ENCODE peak calls at places on chromosomes 12 and 14, in nine cellular contexts. Z is mesenchymal stem cell, J is brain microvascular endothelial cell, P is adrenal gland, T is mammary epithelial cell, G is HCT116, V is colonic mucosa, B is dorsolateral prefrontal cortex, U is tibial artery. O is an unnamed sample.

GRCh38 chr14:23114120-23114458 is 5.0 kb downstream of the CEBPE start:
- DNase-seq in Z (no peak), J (no peak), P (no peak), T (no peak), G (no peak), V (no peak), B (no peak), U (no peak), O (no peak)

GRCh38 chr12:57896139-57896436 is 45.3 kb upstream of the ATP23 start:
- DNase-seq in Z (peak; percentile 39), J (no peak), P (no peak), T (no peak), G (no peak), V (peak; percentile 31), B (no peak), U (no peak), O (no peak)

GRCh38 chr14:76701436-76701835 is 59.8 kb upstream of the VASH1 start:
- DNase-seq in Z (no peak), J (no peak), P (no peak), T (no peak), G (no peak), V (no peak), B (no peak), U (no peak), O (no peak)

GRCh38 chr12:127998936-127999467 is 268.0 kb upstream of the TMEM132C start:
- DNase-seq in Z (no peak), J (peak; percentile 38), P (peak; percentile 40), T (no peak), G (no peak), V (no peak), B (no peak), U (no peak), O (no peak)

GRCh38 chr12:111457071-111457470 is 51.3 kb downstream of the SH2B3 start:
- DNase-seq in Z (no peak), J (no peak), P (no peak), T (no peak), G (no peak), V (no peak), B (no peak), U (no peak), O (no peak)

GRCh38 chr14:74474376-74474775 is 18.7 kb downstream of the NPC2 start:
- DNase-seq in Z (no peak), J (no peak), P (no peak), T (no peak), G (no peak), V (no peak), B (no peak), U (peak; percentile 37), O (no peak)

GRCh38 chr12:60162988-60163720 is 567.3 kb downstream of the SLC16A7 start:
- DNase-seq in Z (no peak), J (no peak), P (no peak), T (no peak), G (no peak), V (no peak), B (no peak), U (no peak), O (no peak)

GRCh38 chr14:50288146-50288545 is 23.9 kb downstream of the L2HGDH start:
- DNase-seq in Z (no peak), J (no peak), P (no peak), T (no peak), G (no peak), V (no peak), B (no peak), U (no peak), O (no peak)

GRCh38 chr12:89693639-89694202 is 14.9 kb downstream of the ATP2B1 start:
- DNase-seq in Z (no peak), J (no peak), P (no peak), T (no peak), G (no peak), V (no peak), B (no peak), U (no peak), O (no peak)

GRCh38 chr12:19744760-19745218 is 305.5 kb downstream of the AEBP2 start:
- DNase-seq in Z (peak; percentile 87), J (peak; percentile 32), P (no peak), T (no peak), G (no peak), V (no peak), B (no peak), U (no peak), O (no peak)

GRCh38 chr14:101520621-101521305 is 40.5 kb upstream of the DIO3 start:
- DNase-seq in Z (no peak), J (no peak), P (peak; percentile 42), T (no peak), G (no peak), V (no peak), B (no peak), U (peak; percentile 71), O (no peak)

GRCh38 chr14:68788275-68789001 is 4.4 kb downstream of the ZFP36L1 start:
- DNase-seq in Z (peak; percentile 35), J (no peak), P (no peak), T (no peak), G (no peak), V (no peak), B (no peak), U (no peak), O (no peak)
- H3K27ac ChIP-seq in Z (peak overlapping the region; percentile 97), J (no peak overlapping the region), P (peak overlapping the region; percentile 11), T (peak overlapping the region; percentile 98), G (peak overlapping the region; percentile 99), V (peak overlapping the region; percentile 100), B (peak overlapping the region; percentile 87), U (peak overlapping the region; percentile 100), O (peak overlapping the region; percentile 100)

GRCh38 chr14:99545574-99545973 is 58.4 kb downstream of the CCDC85C start:
- DNase-seq in Z (no peak), J (no peak), P (no peak), T (no peak), G (no peak), V (no peak), B (no peak), U (no peak), O (no peak)
- H3K27ac ChIP-seq in Z (no peak overlapping the region), J (no peak overlapping the region), P (no peak overlapping the region), T (no peak overlapping the region), G (no peak overlapping the region), V (no peak overlapping the region), B (no peak overlapping the region), U (no peak overlapping the region), O (no peak overlapping the region)

GRCh38 chr14:90827919-90828610 is 11.8 kb upstream of the TTC7B start:
- DNase-seq in Z (peak; percentile 87), J (peak; percentile 85), P (peak; percentile 94), T (peak; percentile 80), G (peak; percentile 73), V (peak; percentile 95), B (peak; percentile 98), U (peak; percentile 92), O (peak; percentile 96)
- H3K27ac ChIP-seq in Z (no peak overlapping the region), J (no peak overlapping the region), P (peak overlapping the region; percentile 64), T (no peak overlapping the region), G (no peak overlapping the region), V (peak overlapping the region; percentile 72), B (peak overlapping the region; percentile 90), U (peak overlapping the region; percentile 71), O (peak overlapping the region; percentile 85)

GRCh38 chr12:21337453-21337852 is 2.7 kb upstream of the SLCO1A2 start:
- DNase-seq in Z (no peak), J (no peak), P (no peak), T (no peak), G (no peak), V (no peak), B (no peak), U (no peak), O (no peak)

GRCh38 chr12:21334771-21335325 is at the start of gene SLCO1A2:
- DNase-seq in Z (no peak), J (no peak), P (no peak), T (no peak), G (no peak), V (no peak), B (no peak), U (no peak), O (no peak)

GRCh38 chr12:21336656-21337055 is 1.9 kb upstream of the SLCO1A2 start:
- DNase-seq in Z (no peak), J (no peak), P (no peak), T (no peak), G (no peak), V (no peak), B (peak; percentile 11), U (no peak), O (no peak)

GRCh38 chr12:21340406-21340805 is 5.7 kb upstream of the SLCO1A2 start:
- DNase-seq in Z (no peak), J (no peak), P (no peak), T (no peak), G (no peak), V (no peak), B (no peak), U (no peak), O (no peak)

GRCh38 chr12:21337959-21338704 is 3.4 kb upstream of the SLCO1A2 start:
- DNase-seq in Z (no peak), J (no peak), P (no peak), T (no peak), G (no peak), V (no peak), B (peak; percentile 65), U (no peak), O (no peak)
- H3K27ac ChIP-seq in Z (no peak overlapping the region), J (no peak overlapping the region), P (no peak overlapping the region), T (no peak overlapping the region), G (no peak overlapping the region), V (no peak overlapping the region), B (peak overlapping the region; percentile 92), U (no peak overlapping the region), O (no peak overlapping the region)

DNA sequence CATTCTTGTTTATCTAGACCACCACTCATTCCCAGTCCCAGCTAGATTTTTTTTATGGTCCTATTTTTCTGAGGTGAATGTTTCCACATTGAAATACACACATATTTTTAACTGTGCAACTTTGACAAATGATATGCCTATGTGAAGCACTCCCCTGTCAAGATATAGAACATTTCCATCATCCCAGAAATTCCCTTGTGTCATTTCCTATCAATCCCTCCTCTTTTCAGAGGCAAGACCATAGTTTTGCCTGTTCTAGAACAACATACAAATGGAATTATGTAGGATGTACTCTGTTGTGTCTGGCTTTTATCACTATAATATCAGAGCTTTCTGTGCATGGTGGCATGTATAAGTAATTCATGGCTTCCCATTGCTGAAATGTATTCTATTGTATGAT is 32.7 kb downstream of the TMEM19 start:
- DNase-seq in Z (no peak), J (no peak), P (no peak), T (no peak), G (no peak), V (no peak), B (no peak), U (no peak), O (no peak)
- H3K27ac ChIP-seq in Z (no peak overlapping the region), J (no peak overlapping the region), P (no peak overlapping the region), T (no peak overlapping the region), G (no peak overlapping the region), V (no peak overlapping the region), B (no peak overlapping the region), U (no peak overlapping the region), O (no peak overlapping the region)

DNA sequence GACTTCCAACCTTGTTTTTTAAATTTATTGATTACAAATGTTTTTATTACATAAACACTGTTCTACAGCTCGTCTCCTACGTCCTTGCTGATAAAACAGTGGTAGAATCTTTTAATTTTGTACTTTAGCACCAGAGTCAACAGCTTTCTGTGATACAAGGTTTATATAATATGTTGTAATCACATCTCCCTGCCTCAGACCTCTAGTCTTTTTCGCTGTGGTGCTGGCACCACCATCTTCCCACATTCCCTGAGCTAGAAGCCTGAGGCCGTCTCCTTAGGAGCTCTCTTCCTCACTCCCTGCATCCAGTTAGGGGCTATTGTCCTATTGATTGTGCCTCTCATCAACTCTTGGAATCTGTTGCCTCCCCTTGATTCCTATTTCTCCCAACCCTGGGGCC is 17.1 kb downstream of the MTHFD1 start:
- DNase-seq in Z (no peak), J (no peak), P (no peak), T (no peak), G (no peak), V (no peak), B (no peak), U (no peak), O (no peak)
- H3K27ac ChIP-seq in Z (no peak overlapping the region), J (no peak overlapping the region), P (no peak overlapping the region), T (no peak overlapping the region), G (no peak overlapping the region), V (no peak overlapping the region), B (no peak overlapping the region), U (no peak overlapping the region), O (no peak overlapping the region)